ENCODE peak calls at places on chromosome 22, in seven cellular contexts. O is fibroblast of lung, B is SK-N-SH, L is OCI-LY7, M is hepatocyte, A is MM.1S, N is IMR-90. G is an unnamed sample.

GRCh38 chr22:48758905-48759875 is 1068.5 kb downstream of the BRD1 start:
- DNase-seq in A (no peak), L (no peak), M (peak), B (no peak), O (no peak), N (no peak), G (no peak)

GRCh38 chr22:42202048-42202447 is 68.4 kb downstream of the TCF20 start:
- DNase-seq in O (no peak), N (no peak), M (no peak), B (no peak), A (no peak), L (no peak), G (no peak)

GRCh38 chr22:24977370-24978230 is 25.1 kb downstream of the KIAA1671 start:
- DNase-seq in A (no peak), B (no peak), M (no peak), N (no peak), L (no peak), O (peak), G (no peak)

GRCh38 chr22:27718186-27719032 is 83.1 kb downstream of the MN1 start:
- DNase-seq in M (peak), A (no peak), N (peak), B (peak), O (peak), L (no peak), G (no peak)

GRCh38 chr22:20440637-20441591 is 3.3 kb upstream of the SCARF2 start:
- DNase-seq in N (no peak), B (no peak), O (no peak), A (no peak), M (no peak), L (no peak), G (no peak)

GRCh38 chr22:25137577-25138525 is 61.8 kb upstream of the CRYBB3 start:
- DNase-seq in B (no peak), M (no peak), O (peak), N (no peak), A (no peak), L (peak), G (peak)

GRCh38 chr22:39960791-39961746 is 872 bp downstream of the TMA7B start:
- DNase-seq in B (no peak), N (peak), O (peak), A (peak), L (no peak), M (peak), G (no peak)

GRCh38 chr22:23193882-23194281 is 13.6 kb downstream of the BCR start:
- DNase-seq in O (no peak), N (peak), M (no peak), A (no peak), L (no peak), B (no peak), G (no peak)

GRCh38 chr22:43832393-43833265 is 20.5 kb upstream of the EFCAB6 start:
- DNase-seq in A (no peak), L (no peak), M (no peak), B (no peak), N (no peak), O (no peak), G (no peak)

GRCh38 chr22:44951510-44951816 is 58.3 kb downstream of the PHF21B start:
- DNase-seq in N (no peak), M (no peak), O (no peak), L (no peak), A (no peak), B (no peak), G (no peak)

GRCh38 chr22:19218541-19219233 is 40.2 kb upstream of the SLC25A1 start:
- DNase-seq in B (no peak), O (no peak), N (no peak), M (no peak), L (no peak), A (no peak), G (no peak)

GRCh38 chr22:32333141-32333768 is 24.4 kb upstream of the RFPL3 start:
- DNase-seq in A (no peak), B (no peak), L (no peak), N (no peak), O (no peak), M (no peak), G (no peak)

GRCh38 chr22:35733742-35734516 is 16.3 kb downstream of the APOL5 start:
- DNase-seq in M (no peak), O (peak), N (no peak), B (no peak), L (no peak), A (no peak), G (no peak)
- H3K4me2 ChIP-seq in M (no peak), O (no peak), N (no peak), B (no peak), L (no peak), A (no peak), G (no peak)

DNA sequence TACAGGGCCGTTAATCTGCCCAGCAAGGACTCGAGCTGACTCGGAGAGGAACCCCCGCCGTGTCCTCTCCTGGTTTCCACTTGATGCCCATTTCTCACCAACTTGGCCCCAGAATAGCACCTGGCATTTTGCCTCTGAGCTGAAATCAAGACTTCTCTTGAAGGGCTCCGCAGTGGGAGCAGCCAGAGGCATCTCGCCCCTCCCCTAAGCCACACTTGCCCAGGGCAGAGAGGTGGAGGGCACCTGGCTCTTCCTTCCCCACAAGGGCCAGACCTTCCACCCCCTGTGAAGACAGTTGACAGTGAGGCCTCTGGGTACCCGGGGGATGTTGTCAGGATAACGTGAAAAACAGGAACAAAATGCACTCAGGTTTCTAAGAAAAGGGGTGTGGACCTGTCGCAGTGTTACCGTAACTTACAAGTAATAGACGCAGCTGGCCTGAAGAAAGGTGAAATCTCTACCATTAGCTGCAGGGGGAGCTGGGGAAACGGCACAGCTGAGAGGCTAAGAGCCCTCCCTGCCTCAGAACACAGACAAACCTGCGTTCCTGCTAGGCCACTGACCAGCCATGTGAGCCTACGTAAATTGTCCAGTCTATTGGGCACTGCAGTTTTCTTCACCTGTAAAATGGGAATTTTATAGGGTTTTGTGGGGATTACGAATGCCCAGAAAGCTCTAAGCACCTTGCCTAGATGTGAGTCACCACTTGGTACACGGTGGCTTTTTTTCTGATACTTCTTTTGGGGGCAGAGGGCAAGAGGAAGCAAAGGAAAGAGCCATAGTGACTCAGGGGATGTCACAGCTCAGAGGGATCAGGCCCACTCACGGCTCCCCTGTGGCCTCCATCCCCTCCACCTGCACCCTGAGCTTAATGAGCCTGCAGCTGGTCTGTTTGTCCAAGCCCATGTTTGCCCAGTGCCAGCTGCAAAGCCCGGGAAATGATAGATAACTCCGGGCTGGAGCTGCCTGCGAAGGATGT is 18.6 kb upstream of the CABP7 start:
- DNase-seq in O (no peak), B (peak), A (no peak), N (peak), M (peak), L (peak), G (peak)
- H3K4me2 ChIP-seq in O (no peak), B (peak), A (no peak), N (no peak), M (no peak), L (peak), G (no peak)

GRCh38 chr22:46041642-46042041 is 64.7 kb upstream of the WNT7B start:
- DNase-seq in O (no peak), A (no peak), N (no peak), M (no peak), L (no peak), B (no peak), G (no peak)

GRCh38 chr22:46038516-46039430 is 61.8 kb upstream of the WNT7B start:
- DNase-seq in O (no peak), B (no peak), A (no peak), L (no peak), N (no peak), M (no peak), G (no peak)

GRCh38 chr22:46040471-46041465 is 63.8 kb upstream of the WNT7B start:
- DNase-seq in L (peak), O (no peak), A (no peak), M (no peak), N (no peak), B (no peak), G (no peak)

GRCh38 chr22:46038174-46038487 is 61.2 kb upstream of the WNT7B start:
- DNase-seq in L (no peak), O (no peak), A (no peak), B (no peak), M (no peak), N (no peak), G (no peak)

GRCh38 chr22:46039531-46039930 is 62.6 kb upstream of the WNT7B start:
- DNase-seq in O (no peak), A (no peak), L (no peak), M (no peak), N (no peak), B (no peak), G (no peak)
- H3K4me2 ChIP-seq in O (no peak), A (no peak), L (no peak), M (no peak), N (no peak), B (no peak), G (no peak)

DNA sequence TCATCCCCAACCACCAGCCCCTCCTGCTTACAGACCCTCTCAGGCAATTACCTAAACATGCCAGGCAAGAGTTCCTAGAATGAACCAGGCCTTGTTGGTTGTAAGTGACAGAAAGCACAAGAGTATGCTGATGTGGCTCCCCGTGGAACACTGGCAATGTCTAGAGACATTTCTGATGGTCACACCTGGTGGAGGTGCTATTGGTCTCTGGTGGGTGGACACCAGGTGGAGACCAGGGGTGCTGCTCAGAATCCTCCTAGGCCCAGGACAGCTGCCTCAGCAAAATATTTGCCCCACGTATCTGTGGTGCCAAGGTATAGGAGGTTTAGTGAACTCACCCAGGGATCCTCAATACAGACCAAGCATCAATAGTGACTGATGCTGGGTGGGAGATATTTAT is 832.7 kb downstream of the TBC1D22A start:
- DNase-seq in L (no peak), B (no peak), N (no peak), A (no peak), M (no peak), O (no peak), G (no peak)
- H3K4me2 ChIP-seq in L (no peak), B (no peak), N (no peak), A (no peak), M (no peak), O (no peak), G (no peak)

GRCh38 chr22:38715852-38716251 is 10.1 kb downstream of the GTPBP1 start:
- DNase-seq in N (no peak), M (no peak), A (no peak), O (no peak), B (no peak), L (no peak), G (no peak)

GRCh38 chr22:38716271-38716670 is 10.5 kb downstream of the GTPBP1 start:
- DNase-seq in M (no peak), L (no peak), O (no peak), B (no peak), A (no peak), N (no peak), G (no peak)

GRCh38 chr22:38715176-38715764 is 9.5 kb downstream of the GTPBP1 start:
- DNase-seq in M (no peak), N (no peak), L (no peak), B (no peak), O (no peak), A (no peak), G (no peak)

GRCh38 chr22:38712496-38713207 is 6.9 kb downstream of the GTPBP1 start:
- DNase-seq in O (no peak), L (no peak), N (no peak), A (no peak), B (no peak), M (no peak), G (no peak)

GRCh38 chr22:38713921-38714320 is 8.2 kb downstream of the GTPBP1 start:
- DNase-seq in O (no peak), A (no peak), N (no peak), B (no peak), M (no peak), L (no peak), G (no peak)
- H3K4me2 ChIP-seq in O (no peak), A (no peak), N (no peak), B (no peak), M (no peak), L (no peak), G (no peak)

GRCh38 chr22:49878206-49878605 is 24.6 kb downstream of the ZBED4 start:
- DNase-seq in M (no peak), A (no peak), B (no peak), O (no peak), N (no peak), L (no peak), G (no peak)

GRCh38 chr22:49877642-49878041 is 24.0 kb downstream of the ZBED4 start:
- DNase-seq in O (no peak), N (no peak), M (no peak), A (no peak), B (no peak), L (no peak), G (no peak)

GRCh38 chr22:49880281-49880680 is 26.6 kb downstream of the ZBED4 start:
- DNase-seq in B (no peak), A (no peak), L (no peak), N (no peak), M (no peak), O (no peak), G (no peak)

GRCh38 chr22:49881856-49882255 is 28.2 kb downstream of the ZBED4 start:
- DNase-seq in N (no peak), O (no peak), A (peak), M (no peak), L (no peak), B (no peak), G (no peak)

DNA sequence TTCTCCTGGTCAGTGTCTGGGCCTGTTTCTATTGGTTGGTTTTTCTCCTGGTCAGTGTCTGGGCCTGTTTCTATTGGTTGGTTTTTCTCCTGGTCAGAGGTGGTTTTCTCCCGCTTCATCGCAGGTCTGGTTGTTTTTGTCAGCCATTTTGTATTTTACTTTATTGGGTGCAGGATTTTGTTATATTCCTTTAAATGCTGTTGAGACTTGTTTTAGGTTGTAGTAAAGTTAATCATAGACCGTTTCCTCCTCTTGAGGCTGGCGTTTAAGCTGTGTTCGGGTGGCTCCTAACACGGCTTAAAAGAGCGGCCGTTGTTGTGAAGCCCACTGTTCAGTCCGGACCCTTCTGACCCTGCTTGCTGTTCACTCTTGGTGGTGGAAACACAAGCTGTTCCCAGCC is 26.2 kb downstream of the ZBED4 start:
- DNase-seq in N (no peak), O (no peak), M (no peak), L (no peak), A (no peak), B (no peak), G (no peak)
- H3K4me2 ChIP-seq in N (no peak), O (no peak), M (no peak), L (no peak), A (no peak), B (no peak), G (no peak)

DNA sequence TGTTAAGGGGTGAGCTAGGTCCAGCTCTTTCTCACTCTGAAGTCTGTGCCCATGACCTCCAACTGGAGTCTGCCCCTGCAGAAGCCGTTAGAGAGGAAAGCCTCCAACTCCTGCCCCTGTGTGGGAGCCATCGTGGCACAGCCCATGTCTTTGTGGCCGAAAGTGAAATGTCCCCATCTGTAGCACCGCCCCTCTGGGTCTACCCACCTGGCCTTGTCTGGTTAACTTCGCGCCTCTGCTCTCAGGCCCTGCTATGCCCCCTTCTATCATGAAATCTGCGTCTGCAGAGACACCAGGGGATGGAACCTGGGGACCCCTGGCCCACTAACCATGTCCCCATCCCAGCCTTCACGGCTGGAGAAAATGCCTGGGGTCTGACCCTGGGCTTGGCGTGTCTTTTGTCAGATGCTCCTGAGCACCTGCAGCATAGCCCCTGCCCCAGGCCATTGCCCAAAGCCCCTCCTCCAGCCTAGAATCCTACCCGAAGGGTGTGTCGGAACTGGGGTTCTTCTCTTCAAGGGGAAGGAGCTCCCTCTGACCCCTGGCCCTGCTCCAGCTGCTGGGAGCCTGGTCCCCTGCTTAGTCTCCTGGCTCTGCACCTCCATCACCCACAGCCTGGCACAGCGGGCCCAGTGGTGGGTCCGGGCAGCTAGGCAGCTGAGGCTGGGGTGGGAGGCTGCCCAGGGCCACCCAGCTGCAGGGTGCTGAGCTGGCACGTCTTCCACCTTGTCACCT is 35.8 kb upstream of the HMOX1 start:
- DNase-seq in B (no peak), L (peak), A (peak), O (no peak), N (no peak), M (no peak), G (no peak)
- H3K4me2 ChIP-seq in B (no peak), L (peak), A (peak), O (no peak), N (no peak), M (no peak), G (no peak)

GRCh38 chr22:37012262-37012904 is 6.9 kb downstream of the TST start:
- DNase-seq in O (no peak), L (no peak), A (no peak), M (no peak), N (no peak), B (no peak), G (no peak)

GRCh38 chr22:37011472-37011871 is 7.8 kb downstream of the TST start:
- DNase-seq in B (no peak), O (no peak), M (no peak), N (no peak), L (no peak), A (no peak), G (no peak)

GRCh38 chr22:37010976-37011375 is 8.3 kb downstream of the TST start:
- DNase-seq in M (no peak), B (no peak), N (no peak), O (no peak), L (no peak), A (no peak), G (no peak)

GRCh38 chr22:37014415-37014806 is 4.8 kb downstream of the TST start:
- DNase-seq in O (no peak), N (no peak), A (no peak), M (no peak), B (no peak), L (no peak), G (no peak)

DNA sequence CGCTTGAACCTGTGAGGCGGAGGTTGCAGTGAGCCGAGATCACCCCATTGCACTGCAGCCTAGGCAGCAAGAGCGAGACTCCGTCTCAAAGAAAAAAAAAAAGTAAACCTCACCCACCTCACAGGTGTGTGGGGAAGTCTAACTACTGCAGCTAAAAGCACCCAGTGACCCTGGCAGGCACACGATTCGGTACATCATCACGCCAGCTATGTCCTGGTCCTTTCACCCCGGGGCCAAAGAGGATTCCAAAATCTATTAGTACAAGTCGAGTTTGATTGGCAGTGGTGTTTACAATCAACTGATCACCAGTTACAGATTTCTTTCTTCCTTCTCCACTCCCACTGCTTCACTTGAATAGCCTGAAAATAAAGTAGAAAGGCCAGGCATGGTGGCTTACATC is 6.3 kb downstream of the TST start:
- DNase-seq in N (no peak), B (no peak), A (no peak), M (no peak), L (no peak), O (no peak), G (no peak)
- H3K4me2 ChIP-seq in N (no peak), B (no peak), A (no peak), M (no peak), L (no peak), O (no peak), G (no peak)

DNA sequence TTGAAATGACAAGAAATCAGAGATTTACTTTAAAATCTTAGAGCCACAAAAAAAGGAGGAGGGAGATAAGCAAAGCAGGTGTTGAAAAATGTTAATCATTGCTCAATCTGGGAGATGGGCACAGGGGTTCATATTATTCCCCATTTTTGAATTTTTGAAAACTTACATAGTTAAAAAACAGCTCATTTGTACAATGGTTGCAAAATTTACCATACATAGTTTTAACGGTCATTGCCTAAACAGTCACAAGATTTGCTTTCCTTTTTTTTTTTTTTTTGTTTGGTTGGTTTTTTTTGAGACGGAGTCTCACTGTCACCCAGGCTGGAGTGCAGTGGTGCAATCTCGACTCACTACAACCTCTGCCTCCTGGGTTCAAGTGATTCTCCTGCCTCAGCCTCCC is 4.1 kb downstream of the HDHD5 start:
- DNase-seq in B (no peak), O (peak), L (no peak), M (no peak), A (no peak), N (no peak), G (no peak)
- H3K4me2 ChIP-seq in B (no peak), O (no peak), L (peak), M (no peak), A (no peak), N (no peak), G (no peak)

DNA sequence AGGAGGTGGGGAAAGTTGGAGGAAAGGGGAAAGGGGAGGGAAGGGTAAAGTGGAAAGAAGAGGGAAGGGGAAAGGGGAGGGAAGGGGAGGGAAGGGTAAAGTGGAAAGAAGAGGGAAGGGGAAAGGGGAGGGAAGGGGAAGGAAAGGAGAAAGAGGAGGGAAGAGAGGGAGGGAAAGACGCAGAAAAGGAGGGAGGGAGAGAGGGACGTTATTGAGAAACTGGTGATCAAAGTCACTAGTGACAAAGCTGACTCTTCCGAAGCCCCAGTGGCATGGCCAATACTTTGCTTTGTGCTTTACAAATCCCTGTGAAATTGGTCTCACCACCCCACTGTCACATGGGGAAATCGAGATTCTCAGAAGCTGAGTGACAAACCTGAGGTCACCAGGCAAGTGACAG is 35.1 kb downstream of the CELSR1 start:
- DNase-seq in N (no peak), M (no peak), B (no peak), O (no peak), A (no peak), L (no peak), G (no peak)
- H3K4me2 ChIP-seq in N (no peak), M (no peak), B (no peak), O (no peak), A (no peak), L (no peak), G (no peak)

G was measured in Karpas-422.